ENCODE peak calls at places on chromosomes 16 and 17, in six cellular contexts. S is T-helper 22 cell, W is NB4, X is psoas muscle, V is thoracic aorta, I is neuronal stem cell. P is an unnamed sample.

GRCh38 chr17:42660692-42661345 is 1.7 kb downstream of the TUBG2 start:
- DNase-seq in X (no peak), I (no peak), S (no peak), W (no peak), V (no peak), P (no peak)

GRCh38 chr16:53817117-53817516 is 113.2 kb downstream of the FTO start:
- DNase-seq in X (peak), V (no peak), W (no peak), I (no peak), S (no peak), P (no peak)

GRCh38 chr16:66207864-66208226 is 158.6 kb upstream of the CDH5 start:
- DNase-seq in X (no peak), S (no peak), W (peak), I (no peak), V (no peak), P (no peak)

GRCh38 chr17:57892820-57893595 is 43.2 kb upstream of the MRPS23 start:
- DNase-seq in I (peak), V (peak), W (peak), S (no peak), X (peak), P (peak)

GRCh38 chr16:89446136-89446974 is 44.0 kb downstream of the ANKRD11 start:
- DNase-seq in V (no peak), W (peak), I (no peak), X (no peak), S (no peak), P (no peak)

GRCh38 chr17:17603895-17604225 is 12.4 kb upstream of the PEMT start:
- DNase-seq in X (no peak), S (no peak), V (no peak), W (no peak), I (no peak), P (no peak)

GRCh38 chr16:80116711-80117110 is 424.1 kb upstream of the DYNLRB2 start:
- DNase-seq in X (no peak), I (no peak), V (no peak), W (no peak), S (no peak), P (no peak)

GRCh38 chr16:26992661-26993365 is 73.9 kb upstream of the C16orf82 start:
- DNase-seq in V (no peak), I (peak), S (no peak), W (no peak), X (no peak), P (no peak)

GRCh38 chr17:49035470-49036269 is 38.5 kb downstream of the IGF2BP1 start:
- DNase-seq in V (no peak), S (no peak), W (peak), X (peak), I (no peak), P (peak)

GRCh38 chr17:32529604-32530003 is 42.8 kb downstream of the CDK5R1 start:
- DNase-seq in S (no peak), V (no peak), W (no peak), I (no peak), X (no peak), P (no peak)

GRCh38 chr17:56594528-56595418 is 1.3 kb downstream of the NOG start:
- DNase-seq in S (no peak), I (peak), X (peak), W (peak), V (no peak), P (no peak)

GRCh38 chr16:24077989-24078388 is 178.1 kb upstream of the CACNG3 start:
- DNase-seq in X (no peak), V (no peak), S (no peak), W (no peak), I (no peak), P (no peak)

GRCh38 chr16:17858061-17858460 is 387.3 kb upstream of the XYLT1 start:
- DNase-seq in W (no peak), I (no peak), V (no peak), X (no peak), S (no peak), P (no peak)

P was measured in OCI-M1.